ENCODE peak calls at places on chromosomes 12 and 14, in seven cellular contexts. L is ovary; K is HCT116; Q is iPS DF 6.9; S is IMR-90; X is adrenal gland; O is CD8-positive, alpha-beta memory T cell. Z is an unnamed sample.
A peak's percentile ranks its signal among the peaks of the same experiment; 100 is the strongest.

GRCh38 chr14:65866422-65866821 is 453.9 kb downstream of the FUT8 start:
- DNase-seq in S (no peak), X (no peak), L (no peak), K (no peak), Q (no peak), O (no peak), Z (no peak)

GRCh38 chr14:77603654-77604270 is 12.7 kb downstream of the SPTLC2 start:
- DNase-seq in S (no peak), X (peak; percentile 24), L (no peak), Q (no peak), O (no peak), K (no peak), Z (no peak)

GRCh38 chr12:32588604-32589003 is 90.5 kb upstream of the DNM1L start:
- DNase-seq in S (no peak), X (no peak), O (no peak), K (no peak), Q (no peak), L (no peak), Z (no peak)

GRCh38 chr12:91922139-91922538 is 223.5 kb downstream of the BTG1 start:
- DNase-seq in X (no peak), S (peak; percentile 5), Q (no peak), K (no peak), L (no peak), O (no peak), Z (no peak)

GRCh38 chr14:95097385-95097784 is 59.9 kb downstream of the DICER1 start:
- DNase-seq in O (no peak), K (no peak), Q (no peak), L (no peak), X (no peak), S (peak; percentile 12), Z (no peak)

GRCh38 chr14:65296876-65297275 is 115.7 kb upstream of the FUT8 start:
- DNase-seq in Q (no peak), K (no peak), S (no peak), O (no peak), X (no peak), L (no peak), Z (no peak)

GRCh38 chr12:100789146-100789545 is 5.4 kb upstream of the ANO4 start:
- DNase-seq in X (no peak), S (peak; percentile 67), L (no peak), K (no peak), O (no peak), Q (no peak), Z (no peak)

GRCh38 chr12:111788178-111788654 is 21.5 kb downstream of the ALDH2 start:
- DNase-seq in L (peak; percentile 37), O (no peak), Q (no peak), S (peak; percentile 55), X (peak; percentile 76), K (no peak), Z (no peak)

GRCh38 chr12:4355843-4356327 is 23.6 kb downstream of the FGF23 start:
- DNase-seq in K (peak; percentile 41), O (peak; percentile 3), L (no peak), S (peak; percentile 8), X (peak; percentile 8), Q (peak; percentile 86), Z (peak; percentile 55)

GRCh38 chr14:69701857-69702256 is 65.1 kb upstream of the SRSF5 start:
- DNase-seq in L (no peak), K (no peak), X (no peak), S (no peak), Q (no peak), O (no peak), Z (no peak)

DNA sequence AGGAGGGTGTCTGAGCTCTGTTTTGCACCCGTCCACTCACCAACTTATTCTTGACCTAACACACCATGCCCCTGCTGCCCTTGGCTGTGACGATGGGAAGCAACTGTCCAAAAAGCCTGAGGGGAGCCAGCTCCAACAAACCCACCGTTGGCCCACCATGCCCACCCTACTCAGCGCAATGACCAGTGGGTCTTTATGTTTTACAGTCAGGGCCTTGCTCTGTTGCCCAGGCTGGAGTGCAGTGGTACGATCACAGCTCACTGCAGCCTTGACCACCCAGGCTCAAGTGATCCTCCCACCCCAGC is 160.3 kb downstream of the ZFP36L1 start:
- DNase-seq in X (no peak), S (no peak), O (no peak), Q (no peak), K (no peak), L (no peak), Z (no peak)
- H3K4me1 ChIP-seq in X (peaks cover 2% of the 10 kb centered on the region), S (peaks cover 20% of the 10 kb centered on the region), O (peaks cover 11% of the 10 kb centered on the region), Q (peaks cover 4% of the 10 kb centered on the region), K (peaks cover 25% of the 10 kb centered on the region), L (peaks cover 10% of the 10 kb centered on the region), Z (peaks cover 28% of the 10 kb centered on the region)

DNA sequence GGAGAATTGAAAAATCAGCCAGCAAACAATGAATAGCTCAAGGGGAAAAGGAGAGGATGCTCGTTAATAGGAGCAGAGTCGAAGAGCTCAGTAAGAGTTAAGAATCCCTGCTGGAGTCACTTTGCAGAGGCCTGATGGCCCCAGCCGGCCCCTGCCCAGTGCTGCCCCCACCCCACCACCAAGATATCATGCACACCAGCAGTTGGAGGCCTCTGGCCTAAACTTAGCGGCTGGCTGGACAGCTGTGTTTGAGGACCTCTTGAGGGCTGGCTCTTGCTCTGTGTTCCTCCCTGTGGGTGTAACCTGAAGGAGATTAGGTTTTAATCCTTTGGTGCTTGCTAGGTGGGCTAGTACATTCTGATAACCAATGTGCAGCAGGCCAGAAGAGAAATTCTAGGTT is 142.0 kb downstream of the PLXNC1 start:
- DNase-seq in Q (no peak), S (no peak), K (no peak), L (no peak), X (no peak), O (no peak), Z (no peak)
- H3K4me3 ChIP-seq in Q (no peak overlapping the region), S (no peak overlapping the region), K (no peak overlapping the region), L (no peak overlapping the region), X (no peak overlapping the region), O (no peak overlapping the region), Z (no peak overlapping the region)

GRCh38 chr14:93981874-93982683 is 5.7 kb upstream of the ASB2 start:
- DNase-seq in L (no peak), O (no peak), Q (no peak), K (no peak), S (no peak), X (no peak), Z (no peak)

GRCh38 chr14:93982684-93983007 is 6.3 kb upstream of the ASB2 start:
- DNase-seq in O (no peak), Q (no peak), S (no peak), L (no peak), K (no peak), X (no peak), Z (no peak)

GRCh38 chr14:93981316-93981715 is 4.9 kb upstream of the ASB2 start:
- DNase-seq in K (no peak), S (no peak), Q (no peak), O (no peak), L (no peak), X (no peak), Z (no peak)

GRCh38 chr14:93978735-93979134 is 2.4 kb upstream of the ASB2 start:
- DNase-seq in L (no peak), S (no peak), Q (no peak), K (no peak), X (no peak), O (no peak), Z (no peak)

GRCh38 chr14:93980464-93981201 is 4.3 kb upstream of the ASB2 start:
- DNase-seq in O (no peak), S (peak; percentile 74), K (no peak), L (peak; percentile 39), X (no peak), Q (no peak), Z (no peak)
- H3K4me1 ChIP-seq in O (peaks cover 41% of the 10 kb centered on the region), S (peaks cover 32% of the 10 kb centered on the region), K (peaks cover 17% of the 10 kb centered on the region), L (peaks cover 2% of the 10 kb centered on the region), X (no peaks in the 10 kb centered on the region), Q (peaks cover 1% of the 10 kb centered on the region), Z (peaks cover 40% of the 10 kb centered on the region)

GRCh38 chr12:66194122-66194521 is 5.1 kb downstream of the IRAK3 start:
- DNase-seq in L (no peak), O (no peak), Q (no peak), S (no peak), X (no peak), K (no peak), Z (no peak)

GRCh38 chr12:66195242-66195641 is 6.2 kb downstream of the IRAK3 start:
- DNase-seq in X (peak; percentile 24), Q (no peak), L (no peak), K (no peak), S (no peak), O (no peak), Z (no peak)

GRCh38 chr12:66197413-66198055 is 8.5 kb downstream of the IRAK3 start:
- DNase-seq in L (no peak), K (no peak), Q (no peak), X (no peak), O (no peak), S (peak; percentile 21), Z (no peak)

GRCh38 chr12:66199141-66199540 is 10.1 kb downstream of the IRAK3 start:
- DNase-seq in X (no peak), K (no peak), O (no peak), S (no peak), Q (no peak), L (no peak), Z (no peak)

DNA sequence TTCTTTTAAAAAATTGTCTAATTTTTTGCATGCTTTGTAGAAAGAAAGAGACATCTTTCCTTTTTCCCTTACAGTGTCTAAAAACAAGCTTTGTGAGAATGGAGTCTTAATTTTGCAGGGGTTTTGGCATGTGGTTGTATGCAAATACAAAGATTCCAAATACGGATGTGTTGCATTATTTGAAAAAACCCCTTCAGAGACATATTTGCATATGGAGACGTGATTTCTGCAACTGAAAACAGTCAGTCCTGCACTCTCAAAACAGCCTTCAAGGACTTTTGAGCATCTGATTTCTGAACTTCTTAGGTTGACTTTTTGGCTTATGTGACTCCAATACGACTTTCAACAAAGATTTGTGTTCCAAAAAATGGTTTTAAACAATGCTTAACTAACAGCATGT is 7.8 kb downstream of the IRAK3 start:
- DNase-seq in S (no peak), X (no peak), K (no peak), L (no peak), O (no peak), Q (no peak), Z (no peak)
- H3K4me3 ChIP-seq in S (no peak overlapping the region), X (no peak overlapping the region), K (no peak overlapping the region), L (no peak overlapping the region), O (no peak overlapping the region), Q (no peak overlapping the region), Z (no peak overlapping the region)

GRCh38 chr12:124865728-124866127 is 2.1 kb upstream of the SCARB1 start:
- DNase-seq in Q (no peak), X (no peak), S (no peak), K (no peak), O (no peak), L (no peak), Z (no peak)
- H3K4me1 ChIP-seq in Q (peaks cover 8% of the 10 kb centered on the region), X (peaks cover 19% of the 10 kb centered on the region), S (peaks cover 6% of the 10 kb centered on the region), K (peaks cover 50% of the 10 kb centered on the region), O (no peaks in the 10 kb centered on the region), L (peaks cover 7% of the 10 kb centered on the region), Z (peaks cover 28% of the 10 kb centered on the region)

GRCh38 chr14:57380935-57381334 is 9.5 kb upstream of the NAA30 start:
- DNase-seq in S (no peak), K (no peak), O (no peak), Q (no peak), L (no peak), X (no peak), Z (no peak)

GRCh38 chr14:57388072-57388471 is 2.3 kb upstream of the NAA30 start:
- DNase-seq in L (no peak), Q (no peak), X (no peak), K (no peak), S (no peak), O (no peak), Z (no peak)

GRCh38 chr14:57383125-57383524 is 7.3 kb upstream of the NAA30 start:
- DNase-seq in L (no peak), X (no peak), Q (no peak), O (no peak), K (no peak), S (no peak), Z (no peak)

GRCh38 chr14:57378661-57379060 is 11.7 kb upstream of the NAA30 start:
- DNase-seq in S (peak; percentile 14), K (no peak), X (no peak), O (no peak), Q (no peak), L (no peak), Z (no peak)

GRCh38 chr14:57382283-57382682 is 8.1 kb upstream of the NAA30 start:
- DNase-seq in Q (no peak), O (no peak), K (no peak), S (peak; percentile 94), X (no peak), L (no peak), Z (peak; percentile 28)
- H3K4me3 ChIP-seq in Q (no peak overlapping the region), O (no peak overlapping the region), K (no peak overlapping the region), S (no peak overlapping the region), X (no peak overlapping the region), L (no peak overlapping the region), Z (no peak overlapping the region)